ENCODE peak calls at places on chromosomes 16 and 17, in four cellular contexts. K is H1, J is HepG2, Z is K562. W is an unnamed sample.

GRCh38 chr17:29347831-29348281 is 42.3 kb upstream of the TAOK1 start:
- DNase-seq in K (no peak), J (no peak), Z (no peak), W (no peak)

GRCh38 chr16:7742626-7743025 is 410.0 kb downstream of the RBFOX1 start:
- DNase-seq in K (no peak), J (no peak), Z (no peak), W (no peak)

GRCh38 chr17:57669671-57670529 is 75.2 kb downstream of the CCDC182 start:
- DNase-seq in Z (no peak), K (peak), J (no peak), W (no peak)

GRCh38 chr16:2987854-2988253 is 7.6 kb upstream of the PKMYT1 start:
- DNase-seq in K (no peak), Z (no peak), J (no peak), W (no peak)

GRCh38 chr16:57757326-57757786 is 21.8 kb downstream of the KATNB1 start:
- DNase-seq in Z (peak), J (peak), K (peak), W (no peak)

GRCh38 chr17:7352910-7353635 is 1.1 kb downstream of the KCTD11 start:
- DNase-seq in Z (no peak), K (no peak), J (no peak), W (no peak)

GRCh38 chr17:40352044-40352778 is 12.3 kb downstream of the GJD3 start:
- DNase-seq in J (no peak), K (no peak), Z (no peak), W (no peak)

GRCh38 chr17:1203111-1203966 is 23.6 kb upstream of the ABR start:
- DNase-seq in K (peak), Z (peak), J (no peak), W (no peak)

GRCh38 chr16:83098536-83098935 is 471.8 kb downstream of the CDH13 start:
- DNase-seq in K (no peak), Z (no peak), J (no peak), W (no peak)
- TF ChIP-seq FOSL1 in K (no peak), Z (no peak), J (no peak), W (no peak)

GRCh38 chr16:27127293-27127692 is 60.6 kb downstream of the C16orf82 start:
- DNase-seq in J (no peak), Z (no peak), K (no peak), W (no peak)
- TF ChIP-seq FOSL1 in J (no peak), Z (no peak), K (no peak), W (no peak)

DNA sequence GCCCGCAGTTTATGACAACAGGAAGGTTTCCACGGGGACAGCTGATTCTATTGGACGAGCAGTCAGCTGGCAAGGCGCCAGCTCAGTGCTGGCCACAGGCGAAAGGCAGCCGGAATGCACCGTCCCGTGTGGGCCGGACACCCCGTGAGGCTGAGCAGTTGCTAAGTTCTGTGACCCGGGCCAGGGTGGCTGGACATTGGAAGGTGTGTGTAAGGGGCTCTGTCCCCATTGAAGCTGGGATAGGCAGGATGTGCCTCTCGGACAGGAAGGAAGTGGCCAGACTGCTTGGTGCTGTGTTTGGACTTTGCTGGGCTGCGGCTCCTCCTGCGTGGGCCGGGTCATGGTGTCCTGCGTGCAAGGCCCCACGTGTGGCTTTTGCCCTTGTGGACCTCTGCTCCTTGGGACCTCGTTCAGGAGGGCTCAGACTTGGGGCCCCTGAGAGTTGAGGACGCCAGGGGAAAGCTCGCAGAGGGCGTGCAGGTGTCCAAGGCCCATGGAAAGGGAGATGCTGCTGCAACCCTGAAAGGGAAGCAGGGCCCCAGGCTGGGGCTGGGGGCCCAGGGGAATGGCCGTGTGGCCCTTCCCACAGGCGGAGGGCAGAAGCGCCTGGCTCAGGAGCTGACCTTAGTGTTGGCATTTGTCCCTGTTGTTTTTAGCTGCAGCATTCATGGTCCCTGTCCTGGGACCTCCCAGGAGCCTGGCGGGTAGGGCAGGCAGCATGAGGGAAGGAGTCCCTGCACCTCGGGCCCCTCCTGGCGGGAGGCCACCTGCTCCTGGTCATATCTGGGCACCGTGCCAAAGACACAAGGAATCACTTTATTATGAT is 10.0 kb downstream of the BAIAP2 start:
- DNase-seq in J (peak), Z (no peak), K (no peak), W (no peak)
- TF ChIP-seq FOSL1 in J (no peak), Z (no peak), K (no peak), W (no peak)

GRCh38 chr17:77794846-77795245 is 163.7 kb upstream of the TNRC6C start:
- DNase-seq in K (no peak), Z (no peak), J (no peak), W (no peak)
- TF ChIP-seq FOSL1 in K (no peak), Z (no peak), J (no peak), W (no peak)

DNA sequence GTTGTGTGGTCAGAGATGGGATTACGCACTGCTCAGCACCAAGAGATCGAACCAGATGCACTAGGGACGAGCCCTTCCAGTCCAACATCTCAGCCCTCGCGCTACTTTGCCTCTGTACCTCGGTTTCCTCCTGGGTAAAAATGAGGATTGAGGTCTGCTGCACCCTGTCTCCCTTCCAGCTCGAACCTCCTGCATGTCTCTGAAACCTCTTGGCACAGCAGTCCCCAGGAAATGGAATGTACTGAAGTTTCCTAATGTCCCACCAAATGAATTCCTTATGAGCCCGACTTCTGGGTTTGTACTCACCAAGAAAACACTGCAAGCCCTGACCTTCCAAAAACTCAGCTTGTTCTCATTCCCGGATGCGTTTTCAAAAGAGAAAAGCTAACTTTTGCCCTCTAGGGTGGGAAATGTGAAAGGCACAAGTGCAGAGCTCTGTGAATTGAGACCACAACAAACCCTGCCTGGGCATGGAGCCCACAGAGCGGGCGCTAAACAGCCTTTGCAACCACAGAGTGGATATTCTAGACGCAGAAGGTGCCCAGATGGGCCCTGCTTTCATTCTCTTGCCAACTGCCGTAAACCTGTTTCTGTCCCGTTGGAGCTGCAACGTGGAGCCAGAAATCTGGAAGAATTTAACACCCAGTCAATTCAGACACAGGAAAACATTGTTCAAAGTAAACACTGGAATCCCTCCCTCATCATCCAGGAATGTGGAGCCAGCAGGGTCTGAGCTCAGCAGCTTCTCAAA is 10.3 kb downstream of the CDRT4 start:
- DNase-seq in Z (no peak), J (peak), K (no peak), W (no peak)
- TF ChIP-seq FOSL1 in Z (no peak), J (no peak), K (no peak), W (no peak)

GRCh38 chr16:35492225-35492624 is 2032.8 kb downstream of the TP53TG3F start:
- DNase-seq in J (no peak), K (no peak), Z (no peak), W (no peak)
- TF ChIP-seq FOSL1 in J (no peak), K (no peak), Z (no peak), W (no peak)

W was measured in HCT116.